ENCODE peak calls at places on chromosomes 1 and 21, in five cellular contexts. One of them, this sample, is unnamed. For H3K4me1, the result is how much of the 10 kb centered on the place peaks cover.

GRCh38 chr1:23343246-23344110 is 606 bp downstream of the HNRNPR start:
- DNase-seq in stomach: peak
- DNase-seq in K562: peak
- DNase-seq in transverse colon: peak
- DNase-seq in HCT116: no peak
- DNase-seq in this sample: peak

GRCh38 chr1:2589331-2590232 is 3.0 kb downstream of the PRXL2B start:
- DNase-seq in stomach: no peak
- DNase-seq in K562: no peak
- DNase-seq in HCT116: no peak
- DNase-seq in transverse colon: no peak
- DNase-seq in this sample: no peak

GRCh38 chr1:101253976-101254660 is 17.3 kb downstream of the S1PR1 start:
- DNase-seq in K562: peak
- DNase-seq in transverse colon: no peak
- DNase-seq in stomach: no peak
- DNase-seq in HCT116: no peak
- DNase-seq in this sample: no peak

GRCh38 chr1:39949891-39950290 is 5.1 kb upstream of the MFSD2A start:
- DNase-seq in HCT116: no peak
- DNase-seq in K562: no peak
- DNase-seq in stomach: no peak
- DNase-seq in transverse colon: no peak
- DNase-seq in this sample: no peak

GRCh38 chr1:152495066-152495675 is 15.4 kb upstream of the LCE5A start:
- DNase-seq in HCT116: no peak
- DNase-seq in transverse colon: peak
- DNase-seq in K562: peak
- DNase-seq in stomach: no peak
- DNase-seq in this sample: no peak

GRCh38 chr21:24693779-24694178 is 913.5 kb downstream of the MRPL39 start:
- DNase-seq in stomach: no peak
- DNase-seq in HCT116: no peak
- DNase-seq in K562: no peak
- DNase-seq in transverse colon: no peak
- DNase-seq in this sample: no peak

GRCh38 chr1:6246497-6247295 is 2.7 kb downstream of the HES3 start:
- DNase-seq in K562: peak
- DNase-seq in HCT116: peak
- DNase-seq in transverse colon: peak
- DNase-seq in stomach: peak
- DNase-seq in this sample: peak

GRCh38 chr21:36910581-36911307 is 55.7 kb downstream of the HLCS start:
- DNase-seq in HCT116: no peak
- DNase-seq in K562: no peak
- DNase-seq in stomach: no peak
- DNase-seq in transverse colon: no peak
- DNase-seq in this sample: no peak

GRCh38 chr1:6499318-6499717 is 7.9 kb upstream of the PLEKHG5 start:
- DNase-seq in K562: no peak
- DNase-seq in HCT116: no peak
- DNase-seq in transverse colon: no peak
- DNase-seq in stomach: no peak
- DNase-seq in this sample: no peak

GRCh38 chr1:244628719-244629299 is 24.1 kb upstream of the DESI2 start:
- DNase-seq in stomach: no peak
- DNase-seq in transverse colon: no peak
- DNase-seq in K562: peak
- DNase-seq in HCT116: no peak
- DNase-seq in this sample: no peak

GRCh38 chr1:94542088-94542671 is 621 bp upstream of the F3 start:
- DNase-seq in transverse colon: peak
- DNase-seq in K562: no peak
- DNase-seq in stomach: peak
- DNase-seq in HCT116: no peak
- DNase-seq in this sample: no peak

GRCh38 chr1:107870691-107871090 is 94.3 kb downstream of the VAV3 start:
- DNase-seq in HCT116: no peak
- DNase-seq in stomach: no peak
- DNase-seq in transverse colon: no peak
- DNase-seq in K562: no peak
- DNase-seq in this sample: no peak

GRCh38 chr1:21752186-21752585 is 30.8 kb downstream of the USP48 start:
- DNase-seq in HCT116: no peak
- DNase-seq in stomach: no peak
- DNase-seq in K562: no peak
- DNase-seq in transverse colon: no peak
- DNase-seq in this sample: no peak

GRCh38 chr1:53409233-53409632 is 50.0 kb upstream of the DMRTB1 start:
- DNase-seq in transverse colon: no peak
- DNase-seq in K562: no peak
- DNase-seq in HCT116: no peak
- DNase-seq in stomach: no peak
- DNase-seq in this sample: no peak

GRCh38 chr1:22639286-22639685 is 2.9 kb downstream of the C1QA start:
- DNase-seq in stomach: no peak
- DNase-seq in HCT116: no peak
- DNase-seq in transverse colon: peak
- DNase-seq in K562: peak
- DNase-seq in this sample: no peak

GRCh38 chr1:50930193-50930592 is 29.9 kb downstream of the FAF1 start:
- DNase-seq in K562: no peak
- DNase-seq in stomach: no peak
- DNase-seq in transverse colon: no peak
- DNase-seq in HCT116: no peak
- DNase-seq in this sample: no peak

GRCh38 chr21:39313042-39313456 is 383 bp downstream of the BRWD1 start:
- DNase-seq in transverse colon: peak
- DNase-seq in HCT116: no peak
- DNase-seq in stomach: peak
- DNase-seq in K562: no peak
- DNase-seq in this sample: no peak

GRCh38 chr1:226424228-226425003 is 16.5 kb upstream of the PARP1 start:
- DNase-seq in transverse colon: no peak
- DNase-seq in K562: peak
- DNase-seq in stomach: no peak
- DNase-seq in HCT116: peak
- DNase-seq in this sample: no peak

GRCh38 chr1:37930246-37931142 is 16.4 kb downstream of the INPP5B start:
- DNase-seq in K562: peak
- DNase-seq in HCT116: no peak
- DNase-seq in transverse colon: no peak
- DNase-seq in stomach: no peak
- DNase-seq in this sample: no peak

GRCh38 chr1:157193702-157194391 is 55.7 kb upstream of the ETV3 start:
- DNase-seq in transverse colon: peak
- DNase-seq in HCT116: peak
- DNase-seq in K562: peak
- DNase-seq in stomach: peak
- DNase-seq in this sample: no peak

GRCh38 chr1:9306006-9306405 is 13.3 kb downstream of the SPSB1 start:
- DNase-seq in stomach: no peak
- DNase-seq in K562: no peak
- DNase-seq in HCT116: no peak
- DNase-seq in transverse colon: no peak
- DNase-seq in this sample: no peak

GRCh38 chr1:9300623-9301022 is 7.9 kb downstream of the SPSB1 start:
- DNase-seq in stomach: no peak
- DNase-seq in transverse colon: no peak
- DNase-seq in K562: no peak
- DNase-seq in HCT116: no peak
- DNase-seq in this sample: no peak

GRCh38 chr1:9303916-9304315 is 11.2 kb downstream of the SPSB1 start:
- DNase-seq in HCT116: no peak
- DNase-seq in transverse colon: no peak
- DNase-seq in K562: no peak
- DNase-seq in stomach: no peak
- DNase-seq in this sample: no peak

GRCh38 chr1:9305216-9305615 is 12.5 kb downstream of the SPSB1 start:
- DNase-seq in HCT116: no peak
- DNase-seq in K562: no peak
- DNase-seq in transverse colon: no peak
- DNase-seq in stomach: no peak
- DNase-seq in this sample: no peak

DNA sequence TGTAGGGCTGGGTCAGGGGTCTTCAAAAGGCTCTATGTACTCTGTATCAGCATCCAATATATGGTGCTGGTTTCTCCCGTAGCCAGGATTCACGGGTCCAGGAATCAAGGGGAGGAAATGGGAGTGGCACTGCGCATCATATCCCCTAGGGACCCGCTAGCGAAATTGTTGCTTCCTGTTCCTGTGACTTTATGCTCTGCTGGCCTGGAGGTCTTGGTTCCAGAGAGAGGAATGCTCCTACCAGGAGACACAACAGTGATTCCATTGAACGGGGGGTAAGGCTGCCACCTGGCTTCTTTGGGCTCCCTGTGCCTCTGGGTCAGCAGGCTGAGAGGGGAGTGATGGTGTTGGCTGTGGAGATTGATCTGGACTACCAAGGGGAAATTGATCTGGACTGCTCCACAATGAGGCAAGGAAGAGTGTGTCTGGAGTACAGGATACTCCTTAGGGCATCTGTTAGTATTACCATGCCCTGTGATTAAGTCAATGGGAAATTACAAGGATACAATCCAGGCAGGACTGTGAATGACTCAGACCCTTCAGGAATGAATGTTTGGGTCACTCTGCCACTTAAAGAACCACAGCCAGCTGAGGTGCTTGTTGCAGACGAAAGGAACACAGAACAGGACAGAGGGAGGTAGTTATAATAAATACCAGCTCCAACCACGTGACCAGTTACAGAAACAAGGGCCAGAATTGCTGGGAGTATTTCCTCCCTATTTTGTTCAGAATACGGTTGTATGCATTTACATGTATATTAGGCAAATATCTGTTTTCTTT is 10.2 kb downstream of the SPSB1 start:
- DNase-seq in stomach: no peak
- DNase-seq in transverse colon: no peak
- DNase-seq in HCT116: peak
- DNase-seq in K562: no peak
- DNase-seq in this sample: no peak
- H3K4me1 ChIP-seq in stomach: half or more
- H3K4me1 ChIP-seq in transverse colon: under half
- H3K4me1 ChIP-seq in HCT116: under half
- H3K4me1 ChIP-seq in K562: under half
- H3K4me1 ChIP-seq in this sample: under half

GRCh38 chr1:32775640-32776337 is 41.4 kb downstream of the YARS1 start:
- DNase-seq in stomach: no peak
- DNase-seq in transverse colon: no peak
- DNase-seq in K562: no peak
- DNase-seq in HCT116: no peak
- DNase-seq in this sample: no peak

GRCh38 chr1:32782086-32782485 is 35.1 kb downstream of the YARS1 start:
- DNase-seq in HCT116: no peak
- DNase-seq in K562: no peak
- DNase-seq in transverse colon: no peak
- DNase-seq in stomach: no peak
- DNase-seq in this sample: no peak

GRCh38 chr1:32780005-32780404 is 37.2 kb downstream of the YARS1 start:
- DNase-seq in transverse colon: no peak
- DNase-seq in stomach: no peak
- DNase-seq in HCT116: no peak
- DNase-seq in K562: no peak
- DNase-seq in this sample: no peak

GRCh38 chr1:32780628-32781267 is 36.4 kb downstream of the YARS1 start:
- DNase-seq in stomach: no peak
- DNase-seq in HCT116: no peak
- DNase-seq in transverse colon: no peak
- DNase-seq in K562: no peak
- DNase-seq in this sample: no peak

GRCh38 chr1:32779242-32779641 is 37.9 kb downstream of the YARS1 start:
- DNase-seq in stomach: no peak
- DNase-seq in HCT116: no peak
- DNase-seq in transverse colon: no peak
- DNase-seq in K562: no peak
- DNase-seq in this sample: no peak
- TF ChIP-seq POLR2AphosphoS5 in stomach: no peak
- TF ChIP-seq POLR2AphosphoS5 in HCT116: no peak
- TF ChIP-seq POLR2AphosphoS5 in transverse colon: no peak
- TF ChIP-seq POLR2AphosphoS5 in K562: no peak
- TF ChIP-seq POLR2AphosphoS5 in this sample: no peak

DNA sequence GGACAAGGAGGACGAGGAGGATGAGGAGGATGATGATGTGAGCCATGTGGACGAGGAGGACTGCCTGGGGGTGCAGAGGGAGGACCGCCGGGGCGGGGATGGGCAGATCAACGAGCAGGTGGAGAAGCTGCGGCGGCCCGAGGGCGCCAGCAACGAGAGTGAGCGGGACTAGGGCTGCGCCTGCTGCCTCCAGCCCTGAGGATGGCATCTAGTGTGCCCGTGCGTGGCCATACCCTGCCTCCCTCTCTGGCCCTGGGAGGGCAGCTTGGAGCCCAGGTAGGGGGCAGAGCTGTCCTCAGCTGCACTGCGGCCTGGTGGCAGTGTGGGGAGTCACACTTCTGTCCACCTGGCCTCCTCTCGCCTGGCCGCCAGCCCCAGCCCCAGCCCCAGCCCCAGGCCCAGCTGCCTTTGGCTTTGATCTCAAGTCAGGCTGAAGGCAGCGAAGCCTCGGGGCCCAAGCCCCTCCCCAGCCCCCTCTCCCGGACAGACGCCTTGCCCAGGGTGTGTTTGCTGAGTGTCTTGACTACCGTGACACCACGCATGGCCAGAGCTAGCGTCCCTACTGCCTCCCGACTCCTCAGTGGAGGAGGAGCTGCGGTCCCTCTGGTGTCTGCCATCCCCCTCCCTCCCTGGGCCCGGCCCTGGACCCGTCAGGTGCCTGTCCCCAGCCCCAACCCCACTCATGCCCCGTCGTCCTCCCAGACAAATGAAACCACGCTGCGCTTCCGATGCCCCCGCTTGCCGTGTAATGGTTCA is 155.2 kb downstream of the PEX14 start:
- DNase-seq in K562: no peak
- DNase-seq in HCT116: no peak
- DNase-seq in transverse colon: no peak
- DNase-seq in stomach: no peak
- DNase-seq in this sample: no peak
- H3K4me1 ChIP-seq in K562: under half
- H3K4me1 ChIP-seq in HCT116: under half
- H3K4me1 ChIP-seq in transverse colon: under half
- H3K4me1 ChIP-seq in stomach: half or more
- H3K4me1 ChIP-seq in this sample: under half

GRCh38 chr1:7743346-7743745 is 27.8 kb upstream of the VAMP3 start:
- DNase-seq in HCT116: no peak
- DNase-seq in stomach: no peak
- DNase-seq in transverse colon: no peak
- DNase-seq in K562: no peak
- DNase-seq in this sample: no peak

GRCh38 chr1:7745783-7746182 is 25.3 kb upstream of the VAMP3 start:
- DNase-seq in HCT116: no peak
- DNase-seq in K562: no peak
- DNase-seq in stomach: no peak
- DNase-seq in transverse colon: no peak
- DNase-seq in this sample: peak

GRCh38 chr1:7747605-7748004 is 23.5 kb upstream of the VAMP3 start:
- DNase-seq in transverse colon: no peak
- DNase-seq in stomach: no peak
- DNase-seq in HCT116: no peak
- DNase-seq in K562: no peak
- DNase-seq in this sample: no peak

GRCh38 chr1:7749126-7749525 is 22.0 kb upstream of the VAMP3 start:
- DNase-seq in stomach: no peak
- DNase-seq in K562: no peak
- DNase-seq in HCT116: no peak
- DNase-seq in transverse colon: no peak
- DNase-seq in this sample: no peak

GRCh38 chr1:7744882-7745281 is 26.2 kb upstream of the VAMP3 start:
- DNase-seq in stomach: no peak
- DNase-seq in transverse colon: no peak
- DNase-seq in K562: no peak
- DNase-seq in HCT116: no peak
- DNase-seq in this sample: no peak
- TF ChIP-seq POLR2AphosphoS5 in stomach: no peak
- TF ChIP-seq POLR2AphosphoS5 in transverse colon: no peak
- TF ChIP-seq POLR2AphosphoS5 in K562: no peak
- TF ChIP-seq POLR2AphosphoS5 in HCT116: no peak
- TF ChIP-seq POLR2AphosphoS5 in this sample: no peak